ENCODE peak calls at places on chromosomes 4 and X, in eight cellular contexts. P is tibial nerve, D is endothelial cell, U is ovary, O is cardiac fibroblast, A is esophagus squamous epithelium, S is fibroblast of the aortic adventitia, J is GM20000. T is an unnamed sample.

GRCh38 chrX:13341491-13342101 is 21.7 kb upstream of the ATXN3L start:
- DNase-seq in U (no peak), O (peak), S (peak), J (no peak), D (no peak), P (no peak), A (no peak), T (peak)

GRCh38 chr4:16608123-16608522 is 290.3 kb downstream of the LDB2 start:
- DNase-seq in P (no peak), D (no peak), A (no peak), U (no peak), S (peak), J (no peak), O (no peak), T (no peak)

GRCh38 chr4:42715807-42716482 is 59.0 kb upstream of the ATP8A1 start:
- DNase-seq in O (no peak), U (no peak), A (no peak), J (no peak), D (no peak), S (no peak), P (no peak), T (no peak)

GRCh38 chrX:154526901-154527675 is 11.1 kb upstream of the FAM3A start:
- DNase-seq in O (peak), P (peak), J (peak), A (no peak), U (peak), D (peak), S (peak), T (peak)

GRCh38 chr4:77782102-77782835 is 36.9 kb downstream of the CNOT6L start:
- DNase-seq in S (no peak), D (no peak), O (no peak), U (no peak), J (no peak), A (no peak), P (no peak), T (no peak)

GRCh38 chr4:88177981-88178632 is 19.7 kb upstream of the ABCG2 start:
- DNase-seq in D (no peak), A (no peak), P (no peak), S (peak), U (no peak), O (peak), J (no peak), T (no peak)

GRCh38 chr4:120922390-120923200 is at the start of gene PRDM5:
- DNase-seq in D (peak), J (peak), P (peak), S (peak), A (no peak), O (peak), U (peak), T (peak)

GRCh38 chr4:10893417-10893816 is 208.8 kb upstream of the CLNK start:
- DNase-seq in A (no peak), S (peak), P (no peak), D (no peak), O (no peak), J (peak), U (no peak), T (peak)

GRCh38 chrX:22999696-23000223 is at the start of gene DDX53:
- DNase-seq in J (no peak), S (no peak), U (no peak), O (no peak), D (no peak), P (no peak), A (no peak), T (no peak)

GRCh38 chr4:117085185-117085701 is at the start of gene TRAM1L1:
- DNase-seq in O (peak), D (peak), S (peak), A (no peak), U (peak), P (no peak), J (peak), T (peak)

GRCh38 chr4:110622841-110623709 is at the start of gene PITX2:
- DNase-seq in P (no peak), S (peak), D (peak), U (peak), J (peak), O (peak), A (peak), T (peak)

GRCh38 chr4:110621839-110622751 is 782 bp downstream of the PITX2 start:
- DNase-seq in A (no peak), S (no peak), P (no peak), D (peak), J (no peak), O (no peak), U (no peak), T (no peak)

GRCh38 chr4:110620352-110621327 is 2.2 kb downstream of the PITX2 start:
- DNase-seq in J (no peak), U (no peak), A (no peak), D (peak), P (no peak), S (no peak), O (no peak), T (no peak)

GRCh38 chr4:110619401-110620247 is 3.3 kb downstream of the PITX2 start:
- DNase-seq in U (no peak), D (peak), S (no peak), P (no peak), O (no peak), A (no peak), J (no peak), T (no peak)

DNA sequence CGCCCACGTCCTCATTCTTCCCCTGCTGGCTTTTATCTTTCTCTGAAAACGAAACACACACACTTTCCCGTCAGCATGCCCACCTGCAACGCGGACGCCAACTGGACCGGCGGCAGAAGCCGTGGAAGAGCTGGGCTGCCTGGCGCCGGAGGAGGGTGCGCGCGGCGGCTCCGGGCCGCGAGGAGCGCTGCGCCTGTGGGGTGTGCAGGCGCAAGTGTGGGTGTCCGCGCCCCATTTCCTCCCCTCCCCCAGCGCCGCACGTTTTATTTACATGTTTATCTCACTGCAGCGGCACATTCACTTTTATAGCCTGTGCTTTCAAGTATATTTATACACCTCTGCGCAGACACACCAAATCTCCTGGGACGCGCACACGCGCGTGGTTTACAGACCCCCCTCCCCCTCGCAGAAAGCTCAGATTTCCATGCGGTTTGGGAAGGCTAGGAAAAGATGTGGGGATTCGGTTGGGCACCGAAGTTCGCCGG is 1.5 kb downstream of the PITX2 start:
- DNase-seq in P (no peak), O (no peak), A (no peak), S (no peak), J (no peak), D (no peak), U (no peak), T (no peak)
- TF ChIP-seq CTCF in P (no peak), O (no peak), A (no peak), S (no peak), J (no peak), D (no peak), U (no peak), T (no peak)

GRCh38 chrX:72297953-72298730 is 7.6 kb downstream of the CITED1 start:
- DNase-seq in U (no peak), J (peak), O (peak), A (no peak), P (no peak), D (no peak), S (no peak), T (peak)

GRCh38 chrX:72296991-72297390 is 8.7 kb downstream of the CITED1 start:
- DNase-seq in D (no peak), J (no peak), A (no peak), S (no peak), O (no peak), P (no peak), U (no peak), T (no peak)

GRCh38 chrX:72295745-72296144 is 10.0 kb downstream of the CITED1 start:
- DNase-seq in S (no peak), O (no peak), A (no peak), D (no peak), J (no peak), P (no peak), U (no peak), T (no peak)

GRCh38 chrX:72299891-72300630 is 5.7 kb downstream of the CITED1 start:
- DNase-seq in O (no peak), A (no peak), D (no peak), S (no peak), P (no peak), J (no peak), U (no peak), T (no peak)

DNA sequence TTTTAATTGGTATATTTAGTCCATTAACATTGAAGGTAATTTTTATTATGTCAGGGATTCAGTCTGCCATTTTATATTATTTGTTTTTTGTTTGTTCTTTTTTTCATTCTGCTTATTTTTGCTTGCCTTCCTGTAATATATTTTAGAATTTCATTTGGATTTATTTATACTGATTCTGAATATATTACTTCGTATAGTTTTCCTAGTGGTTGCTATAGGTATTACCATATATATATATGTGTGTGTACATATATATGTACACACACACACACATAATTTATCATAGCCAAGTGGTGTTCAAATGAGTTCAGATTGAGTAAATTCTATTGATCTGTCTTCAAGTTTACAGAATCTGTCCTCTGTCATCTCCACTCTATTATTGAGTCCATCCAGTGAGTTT is 11.2 kb downstream of the CITED1 start:
- DNase-seq in S (no peak), O (no peak), P (no peak), D (no peak), U (no peak), A (no peak), J (no peak), T (no peak)
- TF ChIP-seq CTCF in S (peak), O (no peak), P (no peak), D (peak), U (no peak), A (no peak), J (no peak), T (no peak)

GRCh38 chr4:20248155-20248558 is 3.5 kb upstream of the SLIT2 start:
- DNase-seq in J (peak), U (no peak), S (peak), A (no peak), O (peak), P (no peak), D (peak), T (no peak)
- TF ChIP-seq CTCF in J (no peak), U (peak), S (peak), A (peak), O (peak), P (peak), D (peak), T (peak)

GRCh38 chrX:103919336-103919682 is 43.1 kb upstream of the TMSB15B start:
- DNase-seq in D (no peak), S (peak), O (peak), P (no peak), J (no peak), A (no peak), U (no peak), T (no peak)
- TF ChIP-seq CTCF in D (no peak), S (peak), O (peak), P (peak), J (no peak), A (peak), U (no peak), T (peak)

DNA sequence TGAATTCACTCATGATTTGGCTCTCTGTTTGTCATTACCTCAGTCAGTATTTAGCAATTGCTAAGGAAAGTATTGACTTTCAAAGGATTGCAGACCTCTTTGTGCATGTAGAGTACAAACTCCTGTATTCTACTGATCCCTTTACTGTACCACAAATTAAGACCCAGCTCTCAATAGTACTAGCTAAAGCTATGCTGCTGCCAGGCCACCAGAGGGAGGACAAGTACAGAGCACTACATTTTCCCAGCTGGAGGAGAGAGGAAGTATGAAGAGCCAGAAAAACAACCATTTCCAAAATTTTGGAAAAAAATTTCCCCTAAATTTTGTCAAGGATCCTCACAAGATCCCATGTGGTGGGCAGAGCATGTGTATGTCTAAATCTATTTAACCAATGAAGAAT is 175.0 kb upstream of the MTMR8 start:
- DNase-seq in S (no peak), A (no peak), O (peak), J (no peak), P (no peak), D (no peak), U (no peak), T (no peak)
- TF ChIP-seq CTCF in S (peak), A (no peak), O (peak), J (no peak), P (no peak), D (peak), U (no peak), T (no peak)

GRCh38 chr4:124684301-124684700 is 28.2 kb downstream of the ANKRD50 start:
- DNase-seq in A (no peak), P (no peak), O (peak), S (no peak), J (no peak), D (no peak), U (no peak), T (no peak)

GRCh38 chr4:124691801-124692200 is 20.7 kb downstream of the ANKRD50 start:
- DNase-seq in A (no peak), D (no peak), J (no peak), P (no peak), O (no peak), S (no peak), U (no peak), T (no peak)

GRCh38 chr4:124685851-124686250 is 26.7 kb downstream of the ANKRD50 start:
- DNase-seq in D (no peak), J (no peak), U (no peak), A (no peak), P (no peak), O (no peak), S (no peak), T (no peak)

DNA sequence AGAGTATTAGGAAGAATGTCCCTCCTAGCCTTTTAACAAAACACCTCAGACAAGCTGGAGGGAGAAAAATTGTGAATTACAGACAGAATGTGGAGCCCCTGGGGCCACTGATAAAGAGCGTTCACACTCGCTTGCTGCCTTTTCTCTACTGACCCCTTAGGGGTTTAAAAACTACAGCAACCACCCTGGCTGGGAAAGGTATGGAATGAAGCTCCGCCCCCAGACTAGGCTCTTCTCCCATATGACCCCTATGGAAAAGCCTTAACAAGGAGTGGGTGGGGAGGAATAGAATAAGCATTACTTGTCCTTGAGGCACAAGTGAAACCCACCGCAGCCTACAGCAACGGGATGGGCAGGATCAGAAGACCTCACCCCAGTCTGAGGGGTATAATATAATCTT is 26.3 kb downstream of the ANKRD50 start:
- DNase-seq in D (no peak), A (no peak), U (no peak), S (no peak), J (no peak), P (no peak), O (no peak), T (no peak)
- TF ChIP-seq CTCF in D (no peak), A (no peak), U (no peak), S (no peak), J (no peak), P (no peak), O (no peak), T (no peak)

GRCh38 chrX:45322820-45323219 is 122.1 kb upstream of the DIPK2B start:
- DNase-seq in U (no peak), O (peak), S (peak), A (no peak), D (no peak), J (no peak), P (no peak), T (no peak)

GRCh38 chrX:45323387-45323786 is 122.7 kb upstream of the DIPK2B start:
- DNase-seq in D (no peak), O (no peak), U (no peak), A (no peak), J (no peak), P (no peak), S (no peak), T (no peak)

GRCh38 chrX:45320191-45320590 is 119.5 kb upstream of the DIPK2B start:
- DNase-seq in P (no peak), A (no peak), U (no peak), S (no peak), D (no peak), O (peak), J (no peak), T (no peak)

GRCh38 chrX:45324941-45325340 is 124.3 kb upstream of the DIPK2B start:
- DNase-seq in P (no peak), A (no peak), O (peak), U (no peak), S (no peak), J (no peak), D (no peak), T (no peak)

GRCh38 chrX:45322382-45322781 is 121.7 kb upstream of the DIPK2B start:
- DNase-seq in O (peak), U (peak), S (peak), D (no peak), J (no peak), A (no peak), P (peak), T (peak)
- TF ChIP-seq CTCF in O (peak), U (peak), S (peak), D (no peak), J (no peak), A (peak), P (peak), T (no peak)

GRCh38 chr4:111793686-111794085 is 351.6 kb upstream of the FAM241A start:
- DNase-seq in U (no peak), D (no peak), P (no peak), S (no peak), J (no peak), A (no peak), O (no peak), T (no peak)

GRCh38 chr4:111788046-111788642 is 357.1 kb upstream of the FAM241A start:
- DNase-seq in U (no peak), A (no peak), S (no peak), D (peak), O (no peak), J (no peak), P (no peak), T (no peak)

GRCh38 chr4:111797455-111798163 is 347.6 kb upstream of the FAM241A start:
- DNase-seq in U (no peak), S (no peak), J (no peak), O (no peak), P (no peak), A (no peak), D (no peak), T (no peak)

GRCh38 chr4:111789901-111790640 is 355.2 kb upstream of the FAM241A start:
- DNase-seq in S (no peak), D (no peak), J (no peak), O (no peak), U (no peak), P (no peak), A (no peak), T (no peak)

DNA sequence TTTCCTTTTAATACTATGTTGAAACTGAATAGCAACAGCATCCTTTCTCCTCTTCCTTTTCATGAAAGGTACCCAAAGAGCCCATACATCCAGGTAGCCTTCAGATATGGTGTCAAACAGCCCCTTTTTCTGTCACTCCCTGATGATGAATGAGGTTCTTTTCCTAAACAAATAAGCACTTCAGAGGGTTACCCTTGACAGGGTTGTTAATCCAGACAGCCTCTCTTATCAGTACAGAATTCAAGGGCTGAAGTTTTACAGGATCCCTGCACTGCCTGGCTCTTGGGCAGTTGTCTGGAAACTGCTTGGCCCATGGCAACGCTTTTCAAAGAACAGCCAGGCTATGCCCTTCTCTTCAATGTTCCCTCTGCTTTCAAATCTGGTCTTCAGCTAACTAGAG is 352.7 kb upstream of the FAM241A start:
- DNase-seq in A (no peak), J (no peak), P (no peak), U (no peak), D (no peak), O (no peak), S (no peak), T (no peak)
- TF ChIP-seq CTCF in A (no peak), J (no peak), P (no peak), U (no peak), D (no peak), O (no peak), S (no peak), T (no peak)

T was measured in activated CD8-positive, alpha-beta T cell treated with anti-CD3 and anti-CD28 coated beads for 36 hours.